ENCODE peak calls at places on chromosome 20, in ten cellular contexts. X is thoracic aorta, O is lower lobe of right lung, T is prostate gland, H is cardiac muscle cell, A is tibial artery, J is mesendoderm, Z is HCT116, K is aorta, Y is pancreas. L is an unnamed sample.

GRCh38 chr20:57195023-57195758 is 71.2 kb downstream of the BMP7 start:
- DNase-seq in Z (no peak), J (no peak), O (no peak), K (no peak), Y (peak; percentile 31), T (no peak), X (no peak), H (peak; percentile 26), A (no peak), L (no peak)

GRCh38 chr20:58892126-58892931 is 39.8 kb downstream of the GNAS start:
- DNase-seq in K (peak; percentile 92), O (peak; percentile 81), T (peak; percentile 71), H (peak; percentile 59), J (peak; percentile 83), A (peak; percentile 89), X (no peak), Z (no peak), Y (peak; percentile 86), L (peak; percentile 60)

GRCh38 chr20:4670439-4670838 is 51.3 kb upstream of the PRND start:
- DNase-seq in J (no peak), K (no peak), T (no peak), O (no peak), Z (no peak), H (no peak), Y (no peak), A (no peak), X (no peak), L (no peak)

GRCh38 chr20:31925631-31926030 is 26.2 kb downstream of the PDRG1 start:
- DNase-seq in Z (no peak), K (no peak), T (no peak), Y (no peak), H (no peak), J (no peak), A (peak; percentile 46), X (no peak), O (no peak), L (no peak)

GRCh38 chr20:22924036-22924737 is 110.9 kb upstream of the SSTR4 start:
- DNase-seq in Z (no peak), T (no peak), Y (no peak), K (no peak), A (no peak), J (no peak), H (peak; percentile 7), X (no peak), O (no peak), L (no peak)

GRCh38 chr20:51481311-51481997 is 61.1 kb downstream of the NFATC2 start:
- DNase-seq in J (no peak), A (peak; percentile 49), X (no peak), Z (no peak), K (no peak), O (no peak), T (no peak), H (no peak), Y (no peak), L (no peak)

GRCh38 chr20:45944151-45944964 is 9.9 kb downstream of the PCIF1 start:
- DNase-seq in Z (no peak), J (no peak), X (no peak), H (peak; percentile 33), K (no peak), A (no peak), T (no peak), O (no peak), Y (no peak), L (no peak)

GRCh38 chr20:38222231-38222922 is 38.2 kb downstream of the KIAA1755 start:
- DNase-seq in X (peak; percentile 53), A (peak; percentile 77), H (peak; percentile 63), O (peak; percentile 65), J (peak; percentile 81), T (peak; percentile 37), Z (peak; percentile 36), Y (no peak), K (peak; percentile 88), L (peak; percentile 64)

GRCh38 chr20:2238601-2239000 is 57.2 kb upstream of the TGM3 start:
- DNase-seq in J (no peak), X (no peak), A (no peak), K (no peak), H (no peak), O (no peak), T (no peak), Z (no peak), Y (no peak), L (no peak)

GRCh38 chr20:2237059-2237458 is 58.7 kb upstream of the TGM3 start:
- DNase-seq in T (peak; percentile 34), A (peak; percentile 76), Z (no peak), Y (no peak), J (peak; percentile 11), H (peak; percentile 94), X (no peak), K (peak; percentile 75), O (no peak), L (peak; percentile 42)

GRCh38 chr20:2240835-2241234 is 55.0 kb upstream of the TGM3 start:
- DNase-seq in T (no peak), O (no peak), Y (no peak), A (no peak), K (no peak), H (no peak), X (no peak), J (no peak), Z (no peak), L (no peak)

GRCh38 chr20:2234788-2235187 is 61.0 kb upstream of the TGM3 start:
- DNase-seq in Z (no peak), A (no peak), X (no peak), J (peak; percentile 86), K (no peak), O (no peak), H (no peak), T (no peak), Y (no peak), L (no peak)

DNA sequence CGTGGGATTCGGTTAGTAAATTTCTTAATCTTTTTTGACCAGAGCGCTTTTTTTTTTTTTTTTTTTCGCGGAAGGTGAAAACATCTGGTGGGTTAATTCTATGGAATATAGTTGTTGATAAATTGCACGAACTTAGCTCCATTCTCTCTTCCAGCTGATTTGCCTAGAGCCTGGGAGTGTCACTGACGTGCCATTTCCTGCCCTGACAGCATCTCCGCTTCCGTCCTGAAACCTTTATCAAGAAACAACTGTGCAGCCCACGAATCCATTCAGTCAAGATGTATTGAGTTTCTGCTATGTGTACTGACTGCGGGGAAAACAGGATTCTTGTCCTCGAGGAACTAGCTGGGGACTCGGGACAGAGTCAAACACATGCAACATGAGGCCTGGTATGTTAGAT is 59.5 kb upstream of the TGM3 start:
- DNase-seq in A (no peak), H (peak; percentile 68), T (no peak), Y (no peak), X (no peak), K (no peak), Z (no peak), J (no peak), O (no peak), L (no peak)
- H3K27me3 ChIP-seq in A (no peaks in the 10 kb centered on the region), H (no peaks in the 10 kb centered on the region), T (no peaks in the 10 kb centered on the region), Y (no peaks in the 10 kb centered on the region), X (no peaks in the 10 kb centered on the region), K (no peaks in the 10 kb centered on the region), Z (no peaks in the 10 kb centered on the region), J (no peaks in the 10 kb centered on the region), O (no peaks in the 10 kb centered on the region), L (no peaks in the 10 kb centered on the region)

DNA sequence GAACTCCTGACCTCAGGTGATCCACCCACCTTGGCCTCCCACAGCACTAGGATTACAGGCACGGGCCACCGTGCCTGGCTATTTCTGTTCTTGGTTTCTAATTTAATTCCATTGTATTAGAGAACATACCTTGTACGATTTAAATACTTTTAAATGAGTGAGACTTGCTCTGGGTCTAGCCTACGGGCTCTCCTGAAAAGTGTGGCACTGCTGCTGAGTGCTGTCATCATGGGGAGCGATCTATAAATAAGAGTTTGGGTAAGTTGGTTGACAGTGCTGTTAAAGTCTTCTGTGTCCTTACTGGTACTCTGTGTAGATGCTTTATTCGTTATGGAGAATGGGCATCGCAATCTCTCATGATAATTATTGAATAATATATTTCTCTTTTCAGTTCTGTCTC is 35.0 kb upstream of the BHLHE23 start:
- DNase-seq in K (peak; percentile 14), Y (no peak), X (no peak), T (no peak), A (no peak), O (peak; percentile 3), J (no peak), Z (no peak), H (no peak), L (no peak)
- H3K27me3 ChIP-seq in K (no peaks in the 10 kb centered on the region), Y (peaks cover 19% of the 10 kb centered on the region), X (no peaks in the 10 kb centered on the region), T (peaks cover 8% of the 10 kb centered on the region), A (peaks cover 50% of the 10 kb centered on the region), O (peaks cover 35% of the 10 kb centered on the region), J (no peaks in the 10 kb centered on the region), Z (peaks cover 31% of the 10 kb centered on the region), H (peaks cover 32% of the 10 kb centered on the region), L (peaks cover 76% of the 10 kb centered on the region)

GRCh38 chr20:16424780-16425179 is 148.5 kb downstream of the KIF16B start:
- DNase-seq in J (no peak), Z (no peak), T (no peak), K (no peak), A (no peak), X (no peak), Y (no peak), H (no peak), O (no peak), L (no peak)

GRCh38 chr20:16423311-16424212 is 149.7 kb downstream of the KIF16B start:
- DNase-seq in T (no peak), H (no peak), Y (no peak), O (no peak), A (no peak), Z (no peak), X (no peak), K (no peak), J (no peak), L (no peak)

GRCh38 chr20:16417001-16417400 is 156.2 kb downstream of the KIF16B start:
- DNase-seq in H (no peak), Z (no peak), A (no peak), Y (no peak), O (no peak), T (no peak), X (no peak), K (no peak), J (no peak), L (no peak)

GRCh38 chr20:16415079-16415478 is 158.2 kb downstream of the KIF16B start:
- DNase-seq in A (no peak), Y (no peak), Z (no peak), K (no peak), X (no peak), O (no peak), J (no peak), T (no peak), H (peak; percentile 38), L (no peak)

DNA sequence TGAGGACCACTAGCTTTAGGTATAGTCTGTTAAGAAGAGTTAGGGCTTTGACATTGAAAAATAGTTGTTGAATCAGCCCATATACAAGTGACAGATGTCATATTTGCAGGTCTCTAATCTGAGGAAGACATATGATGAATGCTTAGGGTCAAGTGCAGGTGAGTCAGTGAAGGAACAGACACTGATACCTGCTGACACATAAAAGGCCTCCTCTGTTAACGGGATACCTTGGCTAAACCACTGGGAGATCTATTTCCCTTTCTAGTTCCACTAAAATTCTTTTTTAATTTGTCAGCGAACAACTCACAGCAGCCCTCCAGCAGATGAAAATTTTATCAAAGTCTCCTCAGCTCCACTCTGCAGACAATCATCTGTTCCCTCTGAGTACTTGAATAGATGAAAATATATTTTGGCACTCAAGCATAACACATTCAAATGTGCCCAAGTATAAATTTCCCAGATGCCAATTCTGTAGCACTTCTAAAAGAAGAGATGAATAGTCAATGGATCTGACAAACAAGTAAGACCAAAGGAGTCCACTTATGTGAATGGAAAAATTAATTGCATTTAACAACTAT is 154.0 kb downstream of the KIF16B start:
- DNase-seq in T (no peak), O (no peak), X (no peak), H (no peak), Z (no peak), K (no peak), Y (no peak), J (no peak), A (no peak), L (no peak)
- H3K27me3 ChIP-seq in T (no peaks in the 10 kb centered on the region), O (no peaks in the 10 kb centered on the region), X (no peaks in the 10 kb centered on the region), H (no peaks in the 10 kb centered on the region), Z (no peaks in the 10 kb centered on the region), K (no peaks in the 10 kb centered on the region), Y (no peaks in the 10 kb centered on the region), J (no peaks in the 10 kb centered on the region), A (no peaks in the 10 kb centered on the region), L (no peaks in the 10 kb centered on the region)

GRCh38 chr20:19969507-19970255 is 47.5 kb upstream of the NAA20 start:
- DNase-seq in O (no peak), Y (no peak), A (no peak), T (no peak), Z (no peak), H (peak; percentile 27), J (no peak), X (no peak), K (no peak), L (no peak)
- H3K27me3 ChIP-seq in O (no peaks in the 10 kb centered on the region), Y (no peaks in the 10 kb centered on the region), A (no peaks in the 10 kb centered on the region), T (no peaks in the 10 kb centered on the region), Z (no peaks in the 10 kb centered on the region), H (no peaks in the 10 kb centered on the region), J (no peaks in the 10 kb centered on the region), X (no peaks in the 10 kb centered on the region), K (no peaks in the 10 kb centered on the region), L (no peaks in the 10 kb centered on the region)